ENCODE peak calls at places on chromosomes 5 and 9, in eight cellular contexts. One of them, this sample, is unnamed.

GRCh38 chr5:143585970-143586369 is 182.5 kb upstream of the NR3C1 start:
- DNase-seq in Right ventricle myocardium superior: no peak
- DNase-seq in cerebellum: no peak
- DNase-seq in IMR-90: no peak
- DNase-seq in T-cell: no peak
- DNase-seq in natural killer cell treated with Interleukin-12 subunit alpha and Interleukin-12 subunit beta and Interleukin-15 and Interleukin-18, amount 100 ng/mL, for 72 hours: no peak
- DNase-seq in OCI-M1: peak
- DNase-seq in NCI-H524: no peak
- DNase-seq in this sample: peak

GRCh38 chr5:79640571-79641055 is 28.4 kb downstream of the TENT2 start:
- DNase-seq in cerebellum: no peak
- DNase-seq in natural killer cell treated with Interleukin-12 subunit alpha and Interleukin-12 subunit beta and Interleukin-15 and Interleukin-18, amount 100 ng/mL, for 72 hours: no peak
- DNase-seq in NCI-H524: no peak
- DNase-seq in Right ventricle myocardium superior: no peak
- DNase-seq in IMR-90: peak
- DNase-seq in T-cell: no peak
- DNase-seq in OCI-M1: no peak
- DNase-seq in this sample: no peak

GRCh38 chr9:14155237-14155636 is 158.7 kb downstream of the NFIB start:
- DNase-seq in natural killer cell treated with Interleukin-12 subunit alpha and Interleukin-12 subunit beta and Interleukin-15 and Interleukin-18, amount 100 ng/mL, for 72 hours: no peak
- DNase-seq in T-cell: no peak
- DNase-seq in OCI-M1: no peak
- DNase-seq in IMR-90: no peak
- DNase-seq in NCI-H524: no peak
- DNase-seq in Right ventricle myocardium superior: no peak
- DNase-seq in cerebellum: no peak
- DNase-seq in this sample: peak

GRCh38 chr9:106286249-106286648 is 576.7 kb upstream of the ZNF462 start:
- DNase-seq in cerebellum: no peak
- DNase-seq in OCI-M1: peak
- DNase-seq in NCI-H524: peak
- DNase-seq in IMR-90: no peak
- DNase-seq in natural killer cell treated with Interleukin-12 subunit alpha and Interleukin-12 subunit beta and Interleukin-15 and Interleukin-18, amount 100 ng/mL, for 72 hours: no peak
- DNase-seq in Right ventricle myocardium superior: no peak
- DNase-seq in T-cell: no peak
- DNase-seq in this sample: no peak

GRCh38 chr5:31364881-31365636 is 166.8 kb downstream of the DROSHA start:
- DNase-seq in Right ventricle myocardium superior: no peak
- DNase-seq in IMR-90: peak
- DNase-seq in cerebellum: no peak
- DNase-seq in OCI-M1: no peak
- DNase-seq in NCI-H524: no peak
- DNase-seq in T-cell: no peak
- DNase-seq in natural killer cell treated with Interleukin-12 subunit alpha and Interleukin-12 subunit beta and Interleukin-15 and Interleukin-18, amount 100 ng/mL, for 72 hours: no peak
- DNase-seq in this sample: no peak

GRCh38 chr5:12071455-12071854 is 167.2 kb upstream of the CTNND2 start:
- DNase-seq in OCI-M1: no peak
- DNase-seq in cerebellum: no peak
- DNase-seq in natural killer cell treated with Interleukin-12 subunit alpha and Interleukin-12 subunit beta and Interleukin-15 and Interleukin-18, amount 100 ng/mL, for 72 hours: no peak
- DNase-seq in Right ventricle myocardium superior: no peak
- DNase-seq in IMR-90: no peak
- DNase-seq in T-cell: no peak
- DNase-seq in NCI-H524: no peak
- DNase-seq in this sample: no peak

GRCh38 chr9:99030082-99030481 is 74.8 kb upstream of the TGFBR1 start:
- DNase-seq in T-cell: no peak
- DNase-seq in IMR-90: peak
- DNase-seq in OCI-M1: no peak
- DNase-seq in cerebellum: no peak
- DNase-seq in natural killer cell treated with Interleukin-12 subunit alpha and Interleukin-12 subunit beta and Interleukin-15 and Interleukin-18, amount 100 ng/mL, for 72 hours: no peak
- DNase-seq in Right ventricle myocardium superior: no peak
- DNase-seq in NCI-H524: no peak
- DNase-seq in this sample: no peak

GRCh38 chr5:179795863-179796833 is 2.4 kb downstream of the LTC4S start:
- DNase-seq in cerebellum: peak
- DNase-seq in NCI-H524: peak
- DNase-seq in IMR-90: peak
- DNase-seq in T-cell: no peak
- DNase-seq in OCI-M1: peak
- DNase-seq in natural killer cell treated with Interleukin-12 subunit alpha and Interleukin-12 subunit beta and Interleukin-15 and Interleukin-18, amount 100 ng/mL, for 72 hours: peak
- DNase-seq in Right ventricle myocardium superior: peak
- DNase-seq in this sample: peak

GRCh38 chr5:131846536-131846935 is 49.7 kb upstream of the FNIP1 start:
- DNase-seq in IMR-90: no peak
- DNase-seq in natural killer cell treated with Interleukin-12 subunit alpha and Interleukin-12 subunit beta and Interleukin-15 and Interleukin-18, amount 100 ng/mL, for 72 hours: no peak
- DNase-seq in cerebellum: no peak
- DNase-seq in T-cell: no peak
- DNase-seq in NCI-H524: no peak
- DNase-seq in OCI-M1: no peak
- DNase-seq in Right ventricle myocardium superior: no peak
- DNase-seq in this sample: no peak

GRCh38 chr9:82934949-82935348 is 128.0 kb downstream of the RASEF start:
- DNase-seq in NCI-H524: no peak
- DNase-seq in natural killer cell treated with Interleukin-12 subunit alpha and Interleukin-12 subunit beta and Interleukin-15 and Interleukin-18, amount 100 ng/mL, for 72 hours: no peak
- DNase-seq in cerebellum: no peak
- DNase-seq in Right ventricle myocardium superior: no peak
- DNase-seq in T-cell: no peak
- DNase-seq in IMR-90: peak
- DNase-seq in OCI-M1: no peak
- DNase-seq in this sample: peak

GRCh38 chr5:176550275-176550831 is 1.2 kb downstream of the CDHR2 start:
- DNase-seq in natural killer cell treated with Interleukin-12 subunit alpha and Interleukin-12 subunit beta and Interleukin-15 and Interleukin-18, amount 100 ng/mL, for 72 hours: peak
- DNase-seq in IMR-90: no peak
- DNase-seq in NCI-H524: no peak
- DNase-seq in Right ventricle myocardium superior: no peak
- DNase-seq in OCI-M1: no peak
- DNase-seq in cerebellum: no peak
- DNase-seq in T-cell: no peak
- DNase-seq in this sample: no peak

GRCh38 chr9:95457769-95458168 is 59.0 kb downstream of the PTCH1 start:
- DNase-seq in Right ventricle myocardium superior: no peak
- DNase-seq in T-cell: no peak
- DNase-seq in NCI-H524: no peak
- DNase-seq in IMR-90: peak
- DNase-seq in natural killer cell treated with Interleukin-12 subunit alpha and Interleukin-12 subunit beta and Interleukin-15 and Interleukin-18, amount 100 ng/mL, for 72 hours: no peak
- DNase-seq in OCI-M1: no peak
- DNase-seq in cerebellum: no peak
- DNase-seq in this sample: no peak

GRCh38 chr5:74188341-74188740 is 452.2 kb downstream of the ENC1 start:
- DNase-seq in cerebellum: no peak
- DNase-seq in natural killer cell treated with Interleukin-12 subunit alpha and Interleukin-12 subunit beta and Interleukin-15 and Interleukin-18, amount 100 ng/mL, for 72 hours: no peak
- DNase-seq in OCI-M1: no peak
- DNase-seq in Right ventricle myocardium superior: no peak
- DNase-seq in NCI-H524: no peak
- DNase-seq in IMR-90: no peak
- DNase-seq in T-cell: no peak
- DNase-seq in this sample: no peak

GRCh38 chr5:157630341-157630740 is 21.9 kb downstream of the SOX30 start:
- DNase-seq in NCI-H524: no peak
- DNase-seq in T-cell: no peak
- DNase-seq in cerebellum: no peak
- DNase-seq in natural killer cell treated with Interleukin-12 subunit alpha and Interleukin-12 subunit beta and Interleukin-15 and Interleukin-18, amount 100 ng/mL, for 72 hours: no peak
- DNase-seq in OCI-M1: no peak
- DNase-seq in IMR-90: no peak
- DNase-seq in Right ventricle myocardium superior: no peak
- DNase-seq in this sample: no peak

GRCh38 chr5:2921176-2921575 is 169.7 kb upstream of the IRX2 start:
- DNase-seq in cerebellum: no peak
- DNase-seq in IMR-90: no peak
- DNase-seq in natural killer cell treated with Interleukin-12 subunit alpha and Interleukin-12 subunit beta and Interleukin-15 and Interleukin-18, amount 100 ng/mL, for 72 hours: no peak
- DNase-seq in OCI-M1: no peak
- DNase-seq in T-cell: no peak
- DNase-seq in Right ventricle myocardium superior: no peak
- DNase-seq in NCI-H524: no peak
- DNase-seq in this sample: no peak

GRCh38 chr9:77011973-77012817 is 7.3 kb upstream of the FOXB2 start:
- DNase-seq in IMR-90: peak
- DNase-seq in NCI-H524: peak
- DNase-seq in T-cell: no peak
- DNase-seq in cerebellum: peak
- DNase-seq in OCI-M1: peak
- DNase-seq in natural killer cell treated with Interleukin-12 subunit alpha and Interleukin-12 subunit beta and Interleukin-15 and Interleukin-18, amount 100 ng/mL, for 72 hours: peak
- DNase-seq in Right ventricle myocardium superior: peak
- DNase-seq in this sample: peak

GRCh38 chr9:131735238-131736181 is 4.4 kb downstream of the RAPGEF1 start:
- DNase-seq in Right ventricle myocardium superior: no peak
- DNase-seq in NCI-H524: no peak
- DNase-seq in OCI-M1: no peak
- DNase-seq in natural killer cell treated with Interleukin-12 subunit alpha and Interleukin-12 subunit beta and Interleukin-15 and Interleukin-18, amount 100 ng/mL, for 72 hours: no peak
- DNase-seq in cerebellum: no peak
- DNase-seq in IMR-90: no peak
- DNase-seq in T-cell: no peak
- DNase-seq in this sample: peak

GRCh38 chr9:111944467-111944866 is 47.9 kb downstream of the UGCG start:
- DNase-seq in natural killer cell treated with Interleukin-12 subunit alpha and Interleukin-12 subunit beta and Interleukin-15 and Interleukin-18, amount 100 ng/mL, for 72 hours: no peak
- DNase-seq in IMR-90: peak
- DNase-seq in cerebellum: no peak
- DNase-seq in NCI-H524: no peak
- DNase-seq in OCI-M1: no peak
- DNase-seq in Right ventricle myocardium superior: no peak
- DNase-seq in T-cell: no peak
- DNase-seq in this sample: no peak

GRCh38 chr5:176176231-176176630 is 62.0 kb upstream of the SIMC1 start:
- DNase-seq in IMR-90: no peak
- DNase-seq in T-cell: no peak
- DNase-seq in NCI-H524: no peak
- DNase-seq in OCI-M1: no peak
- DNase-seq in cerebellum: no peak
- DNase-seq in natural killer cell treated with Interleukin-12 subunit alpha and Interleukin-12 subunit beta and Interleukin-15 and Interleukin-18, amount 100 ng/mL, for 72 hours: no peak
- DNase-seq in Right ventricle myocardium superior: no peak
- DNase-seq in this sample: no peak

GRCh38 chr9:116058421-116058820 is 95.2 kb upstream of the PAPPA start:
- DNase-seq in cerebellum: no peak
- DNase-seq in OCI-M1: no peak
- DNase-seq in T-cell: no peak
- DNase-seq in Right ventricle myocardium superior: no peak
- DNase-seq in NCI-H524: no peak
- DNase-seq in IMR-90: no peak
- DNase-seq in natural killer cell treated with Interleukin-12 subunit alpha and Interleukin-12 subunit beta and Interleukin-15 and Interleukin-18, amount 100 ng/mL, for 72 hours: no peak
- DNase-seq in this sample: no peak

GRCh38 chr9:16000826-16001225 is 448.0 kb downstream of the CCDC171 start:
- DNase-seq in IMR-90: peak
- DNase-seq in OCI-M1: no peak
- DNase-seq in cerebellum: no peak
- DNase-seq in T-cell: no peak
- DNase-seq in natural killer cell treated with Interleukin-12 subunit alpha and Interleukin-12 subunit beta and Interleukin-15 and Interleukin-18, amount 100 ng/mL, for 72 hours: no peak
- DNase-seq in Right ventricle myocardium superior: no peak
- DNase-seq in NCI-H524: no peak
- DNase-seq in this sample: no peak

GRCh38 chr9:6049798-6050197 is 34.4 kb upstream of the RANBP6 start:
- DNase-seq in cerebellum: no peak
- DNase-seq in IMR-90: no peak
- DNase-seq in NCI-H524: no peak
- DNase-seq in natural killer cell treated with Interleukin-12 subunit alpha and Interleukin-12 subunit beta and Interleukin-15 and Interleukin-18, amount 100 ng/mL, for 72 hours: no peak
- DNase-seq in OCI-M1: peak
- DNase-seq in T-cell: no peak
- DNase-seq in Right ventricle myocardium superior: no peak
- DNase-seq in this sample: peak

GRCh38 chr5:175638305-175638704 is 19.6 kb upstream of the HRH2 start:
- DNase-seq in Right ventricle myocardium superior: no peak
- DNase-seq in T-cell: no peak
- DNase-seq in OCI-M1: no peak
- DNase-seq in IMR-90: no peak
- DNase-seq in NCI-H524: no peak
- DNase-seq in cerebellum: no peak
- DNase-seq in natural killer cell treated with Interleukin-12 subunit alpha and Interleukin-12 subunit beta and Interleukin-15 and Interleukin-18, amount 100 ng/mL, for 72 hours: no peak
- DNase-seq in this sample: no peak

GRCh38 chr5:124408738-124409453 is 337.5 kb downstream of the ZNF608 start:
- DNase-seq in IMR-90: peak
- DNase-seq in natural killer cell treated with Interleukin-12 subunit alpha and Interleukin-12 subunit beta and Interleukin-15 and Interleukin-18, amount 100 ng/mL, for 72 hours: no peak
- DNase-seq in cerebellum: no peak
- DNase-seq in NCI-H524: no peak
- DNase-seq in T-cell: no peak
- DNase-seq in Right ventricle myocardium superior: no peak
- DNase-seq in OCI-M1: no peak
- DNase-seq in this sample: no peak

GRCh38 chr9:36337002-36337401 is 63.1 kb downstream of the RNF38 start:
- DNase-seq in natural killer cell treated with Interleukin-12 subunit alpha and Interleukin-12 subunit beta and Interleukin-15 and Interleukin-18, amount 100 ng/mL, for 72 hours: no peak
- DNase-seq in T-cell: no peak
- DNase-seq in cerebellum: no peak
- DNase-seq in NCI-H524: no peak
- DNase-seq in Right ventricle myocardium superior: no peak
- DNase-seq in OCI-M1: no peak
- DNase-seq in IMR-90: no peak
- DNase-seq in this sample: no peak

GRCh38 chr9:121222524-121223171 is 21.0 kb upstream of the RAB14 start:
- DNase-seq in natural killer cell treated with Interleukin-12 subunit alpha and Interleukin-12 subunit beta and Interleukin-15 and Interleukin-18, amount 100 ng/mL, for 72 hours: no peak
- DNase-seq in IMR-90: peak
- DNase-seq in Right ventricle myocardium superior: no peak
- DNase-seq in cerebellum: no peak
- DNase-seq in NCI-H524: peak
- DNase-seq in T-cell: no peak
- DNase-seq in OCI-M1: peak
- DNase-seq in this sample: peak

GRCh38 chr5:110913221-110913620 is 158.3 kb upstream of the TSLP start:
- DNase-seq in OCI-M1: no peak
- DNase-seq in natural killer cell treated with Interleukin-12 subunit alpha and Interleukin-12 subunit beta and Interleukin-15 and Interleukin-18, amount 100 ng/mL, for 72 hours: no peak
- DNase-seq in T-cell: no peak
- DNase-seq in cerebellum: no peak
- DNase-seq in NCI-H524: no peak
- DNase-seq in IMR-90: no peak
- DNase-seq in Right ventricle myocardium superior: no peak
- DNase-seq in this sample: no peak

GRCh38 chr9:37963936-37964739 is 60.2 kb upstream of the SLC25A51 start:
- DNase-seq in Right ventricle myocardium superior: no peak
- DNase-seq in T-cell: no peak
- DNase-seq in cerebellum: no peak
- DNase-seq in IMR-90: peak
- DNase-seq in OCI-M1: no peak
- DNase-seq in natural killer cell treated with Interleukin-12 subunit alpha and Interleukin-12 subunit beta and Interleukin-15 and Interleukin-18, amount 100 ng/mL, for 72 hours: no peak
- DNase-seq in NCI-H524: no peak
- DNase-seq in this sample: peak

GRCh38 chr9:10015755-10016154 is 597.0 kb downstream of the PTPRD start:
- DNase-seq in cerebellum: no peak
- DNase-seq in Right ventricle myocardium superior: no peak
- DNase-seq in IMR-90: no peak
- DNase-seq in natural killer cell treated with Interleukin-12 subunit alpha and Interleukin-12 subunit beta and Interleukin-15 and Interleukin-18, amount 100 ng/mL, for 72 hours: no peak
- DNase-seq in T-cell: no peak
- DNase-seq in NCI-H524: no peak
- DNase-seq in OCI-M1: no peak
- DNase-seq in this sample: no peak

GRCh38 chr5:52920929-52921328 is 68.2 kb upstream of the ITGA2 start:
- DNase-seq in T-cell: no peak
- DNase-seq in IMR-90: peak
- DNase-seq in cerebellum: no peak
- DNase-seq in natural killer cell treated with Interleukin-12 subunit alpha and Interleukin-12 subunit beta and Interleukin-15 and Interleukin-18, amount 100 ng/mL, for 72 hours: no peak
- DNase-seq in Right ventricle myocardium superior: no peak
- DNase-seq in NCI-H524: no peak
- DNase-seq in OCI-M1: no peak
- DNase-seq in this sample: peak

GRCh38 chr5:172009536-172010270 is 3.3 kb upstream of the FBXW11 start:
- DNase-seq in cerebellum: no peak
- DNase-seq in NCI-H524: no peak
- DNase-seq in T-cell: no peak
- DNase-seq in Right ventricle myocardium superior: no peak
- DNase-seq in IMR-90: no peak
- DNase-seq in natural killer cell treated with Interleukin-12 subunit alpha and Interleukin-12 subunit beta and Interleukin-15 and Interleukin-18, amount 100 ng/mL, for 72 hours: no peak
- DNase-seq in OCI-M1: no peak
- DNase-seq in this sample: no peak

GRCh38 chr9:137250329-137251193 is 525 bp upstream of the STPG3 start:
- DNase-seq in IMR-90: no peak
- DNase-seq in Right ventricle myocardium superior: peak
- DNase-seq in T-cell: no peak
- DNase-seq in natural killer cell treated with Interleukin-12 subunit alpha and Interleukin-12 subunit beta and Interleukin-15 and Interleukin-18, amount 100 ng/mL, for 72 hours: no peak
- DNase-seq in NCI-H524: peak
- DNase-seq in OCI-M1: no peak
- DNase-seq in cerebellum: no peak
- DNase-seq in this sample: no peak